ENCODE peak calls at places on chromosomes 16 and 17, in seven cellular contexts. One of them, this sample, is unnamed.

GRCh38 chr16:19809121-19809635 is 75.5 kb downstream of the GPRC5B start:
- DNase-seq in fibroblast of mammary gland: peak
- DNase-seq in anterior cingulate cortex: no peak
- DNase-seq in NCI-H460: no peak
- DNase-seq in D341Med: no peak
- DNase-seq in T-cell: no peak
- DNase-seq in activated T-cell treated with anti-CD3 and anti-CD28 coated beads for 1 hour: no peak
- DNase-seq in this sample: no peak

GRCh38 chr17:57861000-57861736 is 11.3 kb upstream of the MRPS23 start:
- DNase-seq in fibroblast of mammary gland: no peak
- DNase-seq in anterior cingulate cortex: no peak
- DNase-seq in NCI-H460: no peak
- DNase-seq in D341Med: peak
- DNase-seq in T-cell: peak
- DNase-seq in activated T-cell treated with anti-CD3 and anti-CD28 coated beads for 1 hour: peak
- DNase-seq in this sample: peak

GRCh38 chr17:58630883-58631522 is 60.8 kb downstream of the TEX14 start:
- DNase-seq in fibroblast of mammary gland: no peak
- DNase-seq in anterior cingulate cortex: no peak
- DNase-seq in NCI-H460: no peak
- DNase-seq in D341Med: peak
- DNase-seq in T-cell: peak
- DNase-seq in activated T-cell treated with anti-CD3 and anti-CD28 coated beads for 1 hour: no peak
- DNase-seq in this sample: no peak

GRCh38 chr16:58088116-58088515 is 41.1 kb downstream of the CFAP20 start:
- DNase-seq in fibroblast of mammary gland: no peak
- DNase-seq in anterior cingulate cortex: no peak
- DNase-seq in NCI-H460: no peak
- DNase-seq in D341Med: no peak
- DNase-seq in T-cell: no peak
- DNase-seq in activated T-cell treated with anti-CD3 and anti-CD28 coated beads for 1 hour: no peak
- DNase-seq in this sample: no peak

GRCh38 chr17:79107499-79108231 is 33.0 kb downstream of the ENGASE start:
- DNase-seq in fibroblast of mammary gland: no peak
- DNase-seq in anterior cingulate cortex: no peak
- DNase-seq in NCI-H460: no peak
- DNase-seq in D341Med: no peak
- DNase-seq in T-cell: no peak
- DNase-seq in activated T-cell treated with anti-CD3 and anti-CD28 coated beads for 1 hour: no peak
- DNase-seq in this sample: no peak

GRCh38 chr16:71628810-71629209 is 2.8 kb downstream of the MARVELD3 start:
- DNase-seq in fibroblast of mammary gland: peak
- DNase-seq in anterior cingulate cortex: no peak
- DNase-seq in NCI-H460: no peak
- DNase-seq in D341Med: no peak
- DNase-seq in T-cell: no peak
- DNase-seq in activated T-cell treated with anti-CD3 and anti-CD28 coated beads for 1 hour: no peak
- DNase-seq in this sample: no peak

GRCh38 chr16:88924834-88925539 is 52.0 kb downstream of the CBFA2T3 start:
- DNase-seq in fibroblast of mammary gland: peak
- DNase-seq in anterior cingulate cortex: no peak
- DNase-seq in NCI-H460: peak
- DNase-seq in D341Med: peak
- DNase-seq in T-cell: no peak
- DNase-seq in activated T-cell treated with anti-CD3 and anti-CD28 coated beads for 1 hour: no peak
- DNase-seq in this sample: no peak

GRCh38 chr17:68305132-68305531 is 13.8 kb downstream of the ARSG start:
- DNase-seq in fibroblast of mammary gland: no peak
- DNase-seq in anterior cingulate cortex: no peak
- DNase-seq in NCI-H460: no peak
- DNase-seq in D341Med: no peak
- DNase-seq in T-cell: no peak
- DNase-seq in activated T-cell treated with anti-CD3 and anti-CD28 coated beads for 1 hour: no peak
- DNase-seq in this sample: no peak

GRCh38 chr17:76370261-76370993 is 14.0 kb upstream of the SPHK1 start:
- DNase-seq in fibroblast of mammary gland: peak
- DNase-seq in anterior cingulate cortex: no peak
- DNase-seq in NCI-H460: peak
- DNase-seq in D341Med: peak
- DNase-seq in T-cell: no peak
- DNase-seq in activated T-cell treated with anti-CD3 and anti-CD28 coated beads for 1 hour: no peak
- DNase-seq in this sample: no peak

GRCh38 chr16:24132048-24132796 is 123.9 kb upstream of the CACNG3 start:
- DNase-seq in fibroblast of mammary gland: no peak
- DNase-seq in anterior cingulate cortex: no peak
- DNase-seq in NCI-H460: no peak
- DNase-seq in D341Med: no peak
- DNase-seq in T-cell: no peak
- DNase-seq in activated T-cell treated with anti-CD3 and anti-CD28 coated beads for 1 hour: no peak
- DNase-seq in this sample: no peak

GRCh38 chr17:17888821-17889220 is 52.0 kb upstream of the SREBF1 start:
- DNase-seq in fibroblast of mammary gland: no peak
- DNase-seq in anterior cingulate cortex: no peak
- DNase-seq in NCI-H460: no peak
- DNase-seq in D341Med: no peak
- DNase-seq in T-cell: no peak
- DNase-seq in activated T-cell treated with anti-CD3 and anti-CD28 coated beads for 1 hour: no peak
- DNase-seq in this sample: no peak

GRCh38 chr17:3795758-3796102 is 5.3 kb downstream of the ITGAE start:
- DNase-seq in fibroblast of mammary gland: no peak
- DNase-seq in anterior cingulate cortex: no peak
- DNase-seq in NCI-H460: no peak
- DNase-seq in D341Med: no peak
- DNase-seq in T-cell: no peak
- DNase-seq in activated T-cell treated with anti-CD3 and anti-CD28 coated beads for 1 hour: no peak
- DNase-seq in this sample: peak

GRCh38 chr16:5252800-5253199 is 155.2 kb upstream of the EEF2KMT start:
- DNase-seq in fibroblast of mammary gland: no peak
- DNase-seq in anterior cingulate cortex: no peak
- DNase-seq in NCI-H460: no peak
- DNase-seq in D341Med: no peak
- DNase-seq in T-cell: no peak
- DNase-seq in activated T-cell treated with anti-CD3 and anti-CD28 coated beads for 1 hour: no peak
- DNase-seq in this sample: no peak

This sample was measured in T-helper 9 cell.